ENCODE peak calls at places on chromosome 10, in nine cellular contexts. One of them, this sample, is unnamed. For H3K9me3 and H3K27me3, the result is how much of the 10 kb centered on the place peaks cover.

GRCh38 chr10:1363466-1364121 is 307.4 kb downstream of the WDR37 start:
- DNase-seq in CD8-positive, alpha-beta T cell: no peak
- DNase-seq in left lung: no peak
- DNase-seq in psoas muscle: no peak
- DNase-seq in SK-N-SH: no peak
- DNase-seq in upper lobe of right lung: peak
- DNase-seq in CD4-positive, alpha-beta T cell: no peak
- DNase-seq in heart left ventricle: no peak
- DNase-seq in H9: no peak
- DNase-seq in this sample: no peak

GRCh38 chr10:28367865-28368541 is 65.1 kb upstream of the MPP7 start:
- DNase-seq in CD8-positive, alpha-beta T cell: peak
- DNase-seq in left lung: peak
- DNase-seq in psoas muscle: no peak
- DNase-seq in SK-N-SH: no peak
- DNase-seq in upper lobe of right lung: no peak
- DNase-seq in CD4-positive, alpha-beta T cell: peak
- DNase-seq in heart left ventricle: peak
- DNase-seq in H9: no peak
- DNase-seq in this sample: no peak

GRCh38 chr10:6095810-6096209 is 7.0 kb downstream of the RBM17 start:
- DNase-seq in CD8-positive, alpha-beta T cell: no peak
- DNase-seq in left lung: no peak
- DNase-seq in psoas muscle: no peak
- DNase-seq in SK-N-SH: no peak
- DNase-seq in upper lobe of right lung: no peak
- DNase-seq in CD4-positive, alpha-beta T cell: no peak
- DNase-seq in heart left ventricle: no peak
- DNase-seq in H9: no peak
- DNase-seq in this sample: no peak

GRCh38 chr10:20971901-20972300 is 74.8 kb upstream of the NEBL start:
- DNase-seq in CD8-positive, alpha-beta T cell: no peak
- DNase-seq in left lung: no peak
- DNase-seq in psoas muscle: no peak
- DNase-seq in SK-N-SH: no peak
- DNase-seq in upper lobe of right lung: no peak
- DNase-seq in CD4-positive, alpha-beta T cell: no peak
- DNase-seq in heart left ventricle: no peak
- DNase-seq in H9: no peak
- DNase-seq in this sample: no peak

GRCh38 chr10:98262571-98262970 is 5.4 kb downstream of the LOXL4 start:
- DNase-seq in CD8-positive, alpha-beta T cell: no peak
- DNase-seq in left lung: no peak
- DNase-seq in psoas muscle: peak
- DNase-seq in SK-N-SH: peak
- DNase-seq in upper lobe of right lung: peak
- DNase-seq in CD4-positive, alpha-beta T cell: no peak
- DNase-seq in heart left ventricle: peak
- DNase-seq in H9: peak
- DNase-seq in this sample: peak

GRCh38 chr10:98316661-98317060 is 48.7 kb upstream of the LOXL4 start:
- DNase-seq in CD8-positive, alpha-beta T cell: no peak
- DNase-seq in left lung: no peak
- DNase-seq in psoas muscle: no peak
- DNase-seq in SK-N-SH: no peak
- DNase-seq in upper lobe of right lung: no peak
- DNase-seq in CD4-positive, alpha-beta T cell: no peak
- DNase-seq in heart left ventricle: no peak
- DNase-seq in H9: no peak
- DNase-seq in this sample: no peak

GRCh38 chr10:120422459-120422858 is 34.6 kb upstream of the PLPP4 start:
- DNase-seq in CD8-positive, alpha-beta T cell: no peak
- DNase-seq in left lung: no peak
- DNase-seq in psoas muscle: no peak
- DNase-seq in SK-N-SH: no peak
- DNase-seq in upper lobe of right lung: no peak
- DNase-seq in CD4-positive, alpha-beta T cell: no peak
- DNase-seq in heart left ventricle: no peak
- DNase-seq in H9: no peak
- DNase-seq in this sample: no peak

GRCh38 chr10:78982726-78983125 is 86.0 kb upstream of the ZMIZ1 start:
- DNase-seq in CD8-positive, alpha-beta T cell: no peak
- DNase-seq in left lung: no peak
- DNase-seq in psoas muscle: no peak
- DNase-seq in SK-N-SH: no peak
- DNase-seq in upper lobe of right lung: no peak
- DNase-seq in CD4-positive, alpha-beta T cell: no peak
- DNase-seq in heart left ventricle: no peak
- DNase-seq in H9: no peak
- DNase-seq in this sample: no peak

GRCh38 chr10:96548589-96548988 is 34.9 kb upstream of the TLL2 start:
- DNase-seq in CD8-positive, alpha-beta T cell: no peak
- DNase-seq in left lung: no peak
- DNase-seq in psoas muscle: peak
- DNase-seq in SK-N-SH: no peak
- DNase-seq in upper lobe of right lung: no peak
- DNase-seq in CD4-positive, alpha-beta T cell: no peak
- DNase-seq in heart left ventricle: peak
- DNase-seq in H9: no peak
- DNase-seq in this sample: peak

GRCh38 chr10:80104066-80104926 is 25.8 kb downstream of the TMEM254 start:
- DNase-seq in CD8-positive, alpha-beta T cell: no peak
- DNase-seq in left lung: no peak
- DNase-seq in psoas muscle: peak
- DNase-seq in SK-N-SH: peak
- DNase-seq in upper lobe of right lung: no peak
- DNase-seq in CD4-positive, alpha-beta T cell: no peak
- DNase-seq in heart left ventricle: no peak
- DNase-seq in H9: no peak
- DNase-seq in this sample: no peak

GRCh38 chr10:21831986-21832735 is 171.4 kb downstream of the DNAJC1 start:
- DNase-seq in CD8-positive, alpha-beta T cell: no peak
- DNase-seq in left lung: no peak
- DNase-seq in psoas muscle: no peak
- DNase-seq in SK-N-SH: no peak
- DNase-seq in upper lobe of right lung: no peak
- DNase-seq in CD4-positive, alpha-beta T cell: no peak
- DNase-seq in heart left ventricle: no peak
- DNase-seq in H9: no peak
- DNase-seq in this sample: no peak

GRCh38 chr10:6543431-6544005 is 36.6 kb downstream of the PRKCQ start:
- DNase-seq in CD8-positive, alpha-beta T cell: no peak
- DNase-seq in left lung: no peak
- DNase-seq in psoas muscle: no peak
- DNase-seq in SK-N-SH: no peak
- DNase-seq in upper lobe of right lung: no peak
- DNase-seq in CD4-positive, alpha-beta T cell: peak
- DNase-seq in heart left ventricle: no peak
- DNase-seq in H9: no peak
- DNase-seq in this sample: no peak

GRCh38 chr10:29119374-29119773 is 169.5 kb upstream of the LYZL1 start:
- DNase-seq in CD8-positive, alpha-beta T cell: no peak
- DNase-seq in left lung: no peak
- DNase-seq in psoas muscle: no peak
- DNase-seq in SK-N-SH: no peak
- DNase-seq in upper lobe of right lung: no peak
- DNase-seq in CD4-positive, alpha-beta T cell: no peak
- DNase-seq in heart left ventricle: no peak
- DNase-seq in H9: peak
- DNase-seq in this sample: peak

GRCh38 chr10:92074126-92074887 is 150.7 kb downstream of the BTAF1 start:
- DNase-seq in CD8-positive, alpha-beta T cell: no peak
- DNase-seq in left lung: no peak
- DNase-seq in psoas muscle: no peak
- DNase-seq in SK-N-SH: no peak
- DNase-seq in upper lobe of right lung: no peak
- DNase-seq in CD4-positive, alpha-beta T cell: no peak
- DNase-seq in heart left ventricle: no peak
- DNase-seq in H9: no peak
- DNase-seq in this sample: no peak

GRCh38 chr10:31129261-31129660 is 97.6 kb upstream of the ZNF438 start:
- DNase-seq in CD8-positive, alpha-beta T cell: no peak
- DNase-seq in left lung: no peak
- DNase-seq in psoas muscle: peak
- DNase-seq in SK-N-SH: no peak
- DNase-seq in upper lobe of right lung: no peak
- DNase-seq in CD4-positive, alpha-beta T cell: no peak
- DNase-seq in heart left ventricle: peak
- DNase-seq in H9: peak
- DNase-seq in this sample: no peak

GRCh38 chr10:88565072-88565471 is 18.0 kb downstream of the RNLS start:
- DNase-seq in CD8-positive, alpha-beta T cell: no peak
- DNase-seq in left lung: no peak
- DNase-seq in psoas muscle: no peak
- DNase-seq in SK-N-SH: peak
- DNase-seq in upper lobe of right lung: no peak
- DNase-seq in CD4-positive, alpha-beta T cell: no peak
- DNase-seq in heart left ventricle: no peak
- DNase-seq in H9: no peak
- DNase-seq in this sample: no peak

GRCh38 chr10:123357363-123358075 is 203.3 kb downstream of the BUB3 start:
- DNase-seq in CD8-positive, alpha-beta T cell: no peak
- DNase-seq in left lung: no peak
- DNase-seq in psoas muscle: no peak
- DNase-seq in SK-N-SH: peak
- DNase-seq in upper lobe of right lung: no peak
- DNase-seq in CD4-positive, alpha-beta T cell: no peak
- DNase-seq in heart left ventricle: no peak
- DNase-seq in H9: no peak
- DNase-seq in this sample: no peak
- H3K9me3 ChIP-seq in CD8-positive, alpha-beta T cell: under half
- H3K9me3 ChIP-seq in left lung: under half
- H3K9me3 ChIP-seq in psoas muscle: under half
- H3K9me3 ChIP-seq in SK-N-SH: under half
- H3K9me3 ChIP-seq in upper lobe of right lung: under half
- H3K9me3 ChIP-seq in CD4-positive, alpha-beta T cell: under half
- H3K9me3 ChIP-seq in heart left ventricle: under half
- H3K9me3 ChIP-seq in H9: under half
- H3K9me3 ChIP-seq in this sample: under half

GRCh38 chr10:107619124-107619523 is 454.6 kb upstream of the SORCS1 start:
- DNase-seq in CD8-positive, alpha-beta T cell: no peak
- DNase-seq in left lung: no peak
- DNase-seq in psoas muscle: no peak
- DNase-seq in SK-N-SH: no peak
- DNase-seq in upper lobe of right lung: no peak
- DNase-seq in CD4-positive, alpha-beta T cell: no peak
- DNase-seq in heart left ventricle: no peak
- DNase-seq in H9: no peak
- DNase-seq in this sample: no peak
- TF ChIP-seq CTCF in CD8-positive, alpha-beta T cell: no peak
- TF ChIP-seq CTCF in left lung: no peak
- TF ChIP-seq CTCF in psoas muscle: no peak
- TF ChIP-seq CTCF in SK-N-SH: no peak
- TF ChIP-seq CTCF in upper lobe of right lung: no peak
- TF ChIP-seq CTCF in CD4-positive, alpha-beta T cell: no peak
- TF ChIP-seq CTCF in heart left ventricle: no peak
- TF ChIP-seq CTCF in H9: no peak
- TF ChIP-seq CTCF in this sample: no peak

GRCh38 chr10:42754155-42755027 is 28.2 kb upstream of the BMS1 start:
- DNase-seq in CD8-positive, alpha-beta T cell: no peak
- DNase-seq in left lung: no peak
- DNase-seq in psoas muscle: peak
- DNase-seq in SK-N-SH: peak
- DNase-seq in upper lobe of right lung: peak
- DNase-seq in CD4-positive, alpha-beta T cell: no peak
- DNase-seq in heart left ventricle: peak
- DNase-seq in H9: peak
- DNase-seq in this sample: peak
- H3K27me3 ChIP-seq in CD8-positive, alpha-beta T cell: under half
- H3K27me3 ChIP-seq in left lung: half or more
- H3K27me3 ChIP-seq in psoas muscle: under half
- H3K27me3 ChIP-seq in SK-N-SH: half or more
- H3K27me3 ChIP-seq in upper lobe of right lung: under half
- H3K27me3 ChIP-seq in CD4-positive, alpha-beta T cell: half or more
- H3K27me3 ChIP-seq in heart left ventricle: half or more
- H3K27me3 ChIP-seq in H9: under half
- H3K27me3 ChIP-seq in this sample: under half

DNA sequence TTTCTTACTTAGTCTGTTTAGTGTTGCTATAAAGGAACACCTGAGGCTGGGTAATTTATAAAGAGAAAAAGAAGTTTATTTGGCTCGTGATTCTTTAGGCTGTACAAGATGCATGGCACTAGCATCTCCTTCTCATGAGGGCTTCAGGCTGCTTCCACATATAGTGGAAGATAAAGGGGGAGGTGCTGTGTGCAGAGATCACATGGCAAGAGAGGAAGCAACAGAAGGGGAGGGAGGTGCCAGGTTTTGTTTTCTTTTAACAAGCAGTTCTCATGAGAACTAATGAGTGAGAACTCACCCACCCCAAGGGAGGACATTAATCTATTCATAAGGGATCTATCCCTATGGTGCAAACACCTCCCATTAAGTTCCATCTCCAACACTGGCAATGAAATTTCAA is 17.3 kb downstream of the CYP2E1 start:
- DNase-seq in CD8-positive, alpha-beta T cell: no peak
- DNase-seq in left lung: no peak
- DNase-seq in psoas muscle: no peak
- DNase-seq in SK-N-SH: no peak
- DNase-seq in upper lobe of right lung: no peak
- DNase-seq in CD4-positive, alpha-beta T cell: no peak
- DNase-seq in heart left ventricle: no peak
- DNase-seq in H9: no peak
- DNase-seq in this sample: no peak
- H3K9me3 ChIP-seq in CD8-positive, alpha-beta T cell: under half
- H3K9me3 ChIP-seq in left lung: under half
- H3K9me3 ChIP-seq in psoas muscle: under half
- H3K9me3 ChIP-seq in SK-N-SH: under half
- H3K9me3 ChIP-seq in upper lobe of right lung: under half
- H3K9me3 ChIP-seq in CD4-positive, alpha-beta T cell: under half
- H3K9me3 ChIP-seq in heart left ventricle: under half
- H3K9me3 ChIP-seq in H9: half or more
- H3K9me3 ChIP-seq in this sample: under half

DNA sequence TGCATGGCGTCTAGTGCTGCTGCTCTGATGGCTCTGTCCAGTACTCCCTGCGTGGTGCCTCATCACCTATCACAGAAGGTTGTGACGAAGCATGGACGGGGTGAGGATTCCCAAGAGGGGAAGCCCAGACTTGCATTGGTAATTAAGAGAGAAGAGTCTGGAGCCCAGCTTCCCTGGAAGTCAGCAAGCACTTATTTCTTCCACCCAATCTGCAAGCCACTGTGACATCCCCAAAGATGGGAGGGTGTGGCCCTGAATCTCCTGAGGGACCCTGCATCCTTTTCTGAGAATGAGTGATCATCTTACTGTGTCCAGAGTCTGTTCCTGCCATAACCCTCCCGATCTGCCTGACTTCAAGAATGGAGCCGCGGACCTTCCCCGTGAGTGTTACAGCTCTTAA is 166.7 kb downstream of the PTPN20 start:
- DNase-seq in CD8-positive, alpha-beta T cell: no peak
- DNase-seq in left lung: no peak
- DNase-seq in psoas muscle: no peak
- DNase-seq in SK-N-SH: no peak
- DNase-seq in upper lobe of right lung: no peak
- DNase-seq in CD4-positive, alpha-beta T cell: no peak
- DNase-seq in heart left ventricle: no peak
- DNase-seq in H9: no peak
- DNase-seq in this sample: no peak
- TF ChIP-seq CTCF in CD8-positive, alpha-beta T cell: no peak
- TF ChIP-seq CTCF in left lung: no peak
- TF ChIP-seq CTCF in psoas muscle: no peak
- TF ChIP-seq CTCF in SK-N-SH: no peak
- TF ChIP-seq CTCF in upper lobe of right lung: no peak
- TF ChIP-seq CTCF in CD4-positive, alpha-beta T cell: no peak
- TF ChIP-seq CTCF in heart left ventricle: no peak
- TF ChIP-seq CTCF in H9: no peak
- TF ChIP-seq CTCF in this sample: no peak